ENCODE peak calls at places on chromosomes 2 and 18, in five cellular contexts. C, Y, K, P and I are unnamed samples.

GRCh38 chr2:234243871-234244565 is 193.5 kb downstream of the SPP2 start:
- DNase-seq in C (no peak), Y (no peak), K (no peak), P (peak; percentile 64), I (no peak)

GRCh38 chr2:159501743-159502142 is 114.6 kb downstream of the BAZ2B start:
- DNase-seq in C (no peak), Y (no peak), K (no peak), P (no peak), I (no peak)

GRCh38 chr2:177633910-177634294 is 241.3 kb downstream of the AGPS start:
- DNase-seq in C (no peak), Y (no peak), K (no peak), P (no peak), I (no peak)

GRCh38 chr2:7034313-7034712 is 117.1 kb downstream of the RNF144A start:
- DNase-seq in C (no peak), Y (no peak), K (no peak), P (no peak), I (no peak)

GRCh38 chr2:21422050-21422449 is 298.3 kb downstream of the TDRD15 start:
- DNase-seq in C (no peak), Y (no peak), K (no peak), P (peak; percentile 59), I (no peak)

GRCh38 chr18:50410008-50410407 is 35.2 kb downstream of the SKA1 start:
- DNase-seq in C (no peak), Y (no peak), K (no peak), P (no peak), I (no peak)

GRCh38 chr2:169014780-169015179 is 16.3 kb downstream of the ABCB11 start:
- DNase-seq in C (no peak), Y (no peak), K (no peak), P (no peak), I (no peak)

GRCh38 chr2:217184242-217184641 is 324.4 kb upstream of the TNP1 start:
- DNase-seq in C (no peak), Y (no peak), K (no peak), P (peak; percentile 26), I (no peak)